ENCODE peak calls at places on chromosomes 1 and 21, in five cellular contexts. One of them, this sample, is unnamed.

GRCh38 chr1:2148691-2149090 is 45.9 kb downstream of the FAAP20 start:
- DNase-seq in endodermal cell: no peak
- DNase-seq in IMR-90: no peak
- DNase-seq in Peyer's patch: peak; percentile 46
- DNase-seq in CD8-positive, alpha-beta memory T cell: peak; percentile 78
- DNase-seq in this sample: peak; percentile 62

GRCh38 chr1:20530901-20531300 is 21.5 kb upstream of the FAM43B start:
- DNase-seq in endodermal cell: no peak
- DNase-seq in IMR-90: no peak
- DNase-seq in Peyer's patch: no peak
- DNase-seq in CD8-positive, alpha-beta memory T cell: no peak
- DNase-seq in this sample: no peak

GRCh38 chr1:211526101-211526500 is 34.1 kb upstream of the RD3 start:
- DNase-seq in endodermal cell: no peak
- DNase-seq in IMR-90: no peak
- DNase-seq in Peyer's patch: no peak
- DNase-seq in CD8-positive, alpha-beta memory T cell: no peak
- DNase-seq in this sample: no peak

GRCh38 chr1:24905355-24905978 is 24.6 kb downstream of the RUNX3 start:
- DNase-seq in endodermal cell: peak; percentile 43
- DNase-seq in IMR-90: no peak
- DNase-seq in Peyer's patch: peak; percentile 13
- DNase-seq in CD8-positive, alpha-beta memory T cell: no peak
- DNase-seq in this sample: no peak

GRCh38 chr1:93081716-93082115 is 2.6 kb downstream of the MTF2 start:
- DNase-seq in endodermal cell: no peak
- DNase-seq in IMR-90: peak; percentile 88
- DNase-seq in Peyer's patch: no peak
- DNase-seq in CD8-positive, alpha-beta memory T cell: no peak
- DNase-seq in this sample: no peak

GRCh38 chr1:57423135-57424131 is at the start of gene DAB1:
- DNase-seq in endodermal cell: peak; percentile 83
- DNase-seq in IMR-90: peak; percentile 11
- DNase-seq in Peyer's patch: no peak
- DNase-seq in CD8-positive, alpha-beta memory T cell: no peak
- DNase-seq in this sample: no peak

GRCh38 chr1:34164510-34165381 is at the start of gene CSMD2:
- DNase-seq in endodermal cell: peak; percentile 88
- DNase-seq in IMR-90: peak; percentile 23
- DNase-seq in Peyer's patch: no peak
- DNase-seq in CD8-positive, alpha-beta memory T cell: no peak
- DNase-seq in this sample: no peak

GRCh38 chr1:201703646-201704438 is 125.1 kb upstream of the IPO9 start:
- DNase-seq in endodermal cell: peak; percentile 96
- DNase-seq in IMR-90: peak; percentile 77
- DNase-seq in Peyer's patch: peak; percentile 43
- DNase-seq in CD8-positive, alpha-beta memory T cell: peak; percentile 39
- DNase-seq in this sample: peak; percentile 76

GRCh38 chr1:59477286-59477685 is 180.4 kb downstream of the FGGY start:
- DNase-seq in endodermal cell: no peak
- DNase-seq in IMR-90: peak; percentile 49
- DNase-seq in Peyer's patch: no peak
- DNase-seq in CD8-positive, alpha-beta memory T cell: no peak
- DNase-seq in this sample: peak; percentile 51

GRCh38 chr1:153509729-153510354 is 25.9 kb downstream of the S100A6 start:
- DNase-seq in endodermal cell: peak; percentile 80
- DNase-seq in IMR-90: no peak
- DNase-seq in Peyer's patch: peak; percentile 59
- DNase-seq in CD8-positive, alpha-beta memory T cell: peak; percentile 44
- DNase-seq in this sample: peak; percentile 71

GRCh38 chr1:218363141-218363540 is 18.0 kb downstream of the TGFB2 start:
- DNase-seq in endodermal cell: no peak
- DNase-seq in IMR-90: no peak
- DNase-seq in Peyer's patch: no peak
- DNase-seq in CD8-positive, alpha-beta memory T cell: no peak
- DNase-seq in this sample: no peak

GRCh38 chr1:60922304-60922703 is 160.1 kb upstream of the NFIA start:
- DNase-seq in endodermal cell: no peak
- DNase-seq in IMR-90: no peak
- DNase-seq in Peyer's patch: no peak
- DNase-seq in CD8-positive, alpha-beta memory T cell: no peak
- DNase-seq in this sample: no peak

GRCh38 chr1:67524143-67525052 is 94.2 kb upstream of the SERBP1 start:
- DNase-seq in endodermal cell: peak; percentile 59
- DNase-seq in IMR-90: no peak
- DNase-seq in Peyer's patch: no peak
- DNase-seq in CD8-positive, alpha-beta memory T cell: no peak
- DNase-seq in this sample: no peak

GRCh38 chr21:45388611-45389296 is 16.2 kb upstream of the COL18A1 start:
- DNase-seq in endodermal cell: no peak
- DNase-seq in IMR-90: no peak
- DNase-seq in Peyer's patch: no peak
- DNase-seq in CD8-positive, alpha-beta memory T cell: no peak
- DNase-seq in this sample: no peak

DNA sequence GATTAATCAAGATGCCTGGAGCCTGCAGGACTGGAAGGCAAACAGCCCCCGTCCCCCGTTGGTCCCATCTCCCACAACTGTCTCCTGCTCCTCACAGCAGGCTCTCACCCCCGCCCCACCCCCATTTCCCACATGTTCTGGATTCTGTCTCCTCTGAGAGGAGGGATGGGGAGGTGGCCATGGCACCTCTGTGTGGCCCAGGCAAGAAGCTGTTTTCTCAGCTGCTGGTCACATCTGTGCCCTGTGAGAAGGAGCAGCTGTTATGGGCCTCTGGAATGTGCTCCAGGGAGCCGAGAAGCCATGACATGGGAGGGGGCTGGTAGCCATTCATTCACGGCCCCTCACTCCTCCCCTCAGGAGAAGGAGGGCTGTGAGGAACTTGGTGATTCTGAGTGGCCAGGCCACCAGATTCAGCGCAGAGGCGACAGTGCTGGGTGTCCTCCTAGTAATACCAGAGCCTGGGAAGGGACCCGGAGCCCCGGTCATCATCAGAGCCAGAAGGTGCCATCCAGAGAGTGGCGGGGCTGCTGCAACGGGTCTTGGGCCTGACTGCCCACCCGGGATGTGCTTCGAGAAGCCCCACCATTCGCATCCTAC is 1.4 kb downstream of the NES start:
- DNase-seq in endodermal cell: peak; percentile 85
- DNase-seq in IMR-90: peak; percentile 39
- DNase-seq in Peyer's patch: no peak
- DNase-seq in CD8-positive, alpha-beta memory T cell: no peak
- DNase-seq in this sample: no peak
- H3K4me3 ChIP-seq in endodermal cell: peak overlapping the region; percentile 81
- H3K4me3 ChIP-seq in IMR-90: peak overlapping the region; percentile 48
- H3K4me3 ChIP-seq in Peyer's patch: peak overlapping the region; percentile 16
- H3K4me3 ChIP-seq in CD8-positive, alpha-beta memory T cell: no peak overlapping the region
- H3K4me3 ChIP-seq in this sample: no peak overlapping the region

GRCh38 chr1:54952950-54953718 is 27.3 kb upstream of the TMEM61 start:
- DNase-seq in endodermal cell: no peak
- DNase-seq in IMR-90: peak; percentile 42
- DNase-seq in Peyer's patch: no peak
- DNase-seq in CD8-positive, alpha-beta memory T cell: no peak
- DNase-seq in this sample: no peak

GRCh38 chr1:54956726-54957125 is 23.7 kb upstream of the TMEM61 start:
- DNase-seq in endodermal cell: no peak
- DNase-seq in IMR-90: no peak
- DNase-seq in Peyer's patch: no peak
- DNase-seq in CD8-positive, alpha-beta memory T cell: no peak
- DNase-seq in this sample: no peak

GRCh38 chr1:54955359-54955758 is 25.1 kb upstream of the TMEM61 start:
- DNase-seq in endodermal cell: no peak
- DNase-seq in IMR-90: peak; percentile 48
- DNase-seq in Peyer's patch: no peak
- DNase-seq in CD8-positive, alpha-beta memory T cell: no peak
- DNase-seq in this sample: no peak

GRCh38 chr1:54951810-54952226 is 28.6 kb upstream of the TMEM61 start:
- DNase-seq in endodermal cell: no peak
- DNase-seq in IMR-90: no peak
- DNase-seq in Peyer's patch: no peak
- DNase-seq in CD8-positive, alpha-beta memory T cell: no peak
- DNase-seq in this sample: no peak

DNA sequence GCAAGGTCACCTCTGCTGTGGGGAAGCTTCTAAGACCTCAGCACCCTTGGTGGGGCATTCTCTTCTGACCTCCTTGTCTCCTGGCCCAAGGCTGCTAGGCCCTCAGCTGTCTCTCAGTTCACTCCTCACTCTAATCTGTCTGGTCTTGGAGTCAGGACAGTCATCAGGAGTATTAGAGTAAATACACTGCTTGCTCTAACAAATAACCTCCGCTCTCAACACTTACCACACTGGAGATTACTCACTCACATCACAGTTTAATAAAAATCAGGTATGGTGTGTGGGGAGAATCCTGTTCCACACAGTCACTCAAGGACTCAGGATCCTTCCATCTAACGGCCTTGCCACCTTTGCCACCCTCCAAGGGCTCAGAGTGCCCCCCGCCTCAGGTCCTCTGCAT is 26.6 kb upstream of the TMEM61 start:
- DNase-seq in endodermal cell: no peak
- DNase-seq in IMR-90: no peak
- DNase-seq in Peyer's patch: no peak
- DNase-seq in CD8-positive, alpha-beta memory T cell: no peak
- DNase-seq in this sample: no peak
- H3K27ac ChIP-seq in endodermal cell: no peak overlapping the region
- H3K27ac ChIP-seq in IMR-90: no peak overlapping the region
- H3K27ac ChIP-seq in Peyer's patch: no peak overlapping the region
- H3K27ac ChIP-seq in CD8-positive, alpha-beta memory T cell: no peak overlapping the region
- H3K27ac ChIP-seq in this sample: no peak overlapping the region

GRCh38 chr21:41709965-41710822 is 56.7 kb downstream of the RIPK4 start:
- DNase-seq in endodermal cell: no peak
- DNase-seq in IMR-90: no peak
- DNase-seq in Peyer's patch: no peak
- DNase-seq in CD8-positive, alpha-beta memory T cell: no peak
- DNase-seq in this sample: peak; percentile 35

GRCh38 chr21:41709166-41709565 is 57.7 kb downstream of the RIPK4 start:
- DNase-seq in endodermal cell: no peak
- DNase-seq in IMR-90: no peak
- DNase-seq in Peyer's patch: no peak
- DNase-seq in CD8-positive, alpha-beta memory T cell: no peak
- DNase-seq in this sample: no peak

GRCh38 chr21:41711416-41712023 is 55.3 kb downstream of the RIPK4 start:
- DNase-seq in endodermal cell: no peak
- DNase-seq in IMR-90: no peak
- DNase-seq in Peyer's patch: no peak
- DNase-seq in CD8-positive, alpha-beta memory T cell: no peak
- DNase-seq in this sample: peak; percentile 87

GRCh38 chr21:41712201-41712600 is 54.7 kb downstream of the RIPK4 start:
- DNase-seq in endodermal cell: peak; percentile 85
- DNase-seq in IMR-90: no peak
- DNase-seq in Peyer's patch: no peak
- DNase-seq in CD8-positive, alpha-beta memory T cell: no peak
- DNase-seq in this sample: no peak

GRCh38 chr21:41710823-41711160 is 56.1 kb downstream of the RIPK4 start:
- DNase-seq in endodermal cell: no peak
- DNase-seq in IMR-90: no peak
- DNase-seq in Peyer's patch: no peak
- DNase-seq in CD8-positive, alpha-beta memory T cell: no peak
- DNase-seq in this sample: no peak
- H3K4me1 ChIP-seq in endodermal cell: peaks cover 18% of the 10 kb centered on the region
- H3K4me1 ChIP-seq in IMR-90: no peaks in the 10 kb centered on the region
- H3K4me1 ChIP-seq in Peyer's patch: no peaks in the 10 kb centered on the region
- H3K4me1 ChIP-seq in CD8-positive, alpha-beta memory T cell: no peaks in the 10 kb centered on the region
- H3K4me1 ChIP-seq in this sample: peaks cover 13% of the 10 kb centered on the region

GRCh38 chr1:121586369-121587229 is 401.8 kb downstream of the SRGAP2C start:
- DNase-seq in endodermal cell: peak; percentile 80
- DNase-seq in IMR-90: no peak
- DNase-seq in Peyer's patch: no peak
- DNase-seq in CD8-positive, alpha-beta memory T cell: peak; percentile 5
- DNase-seq in this sample: peak; percentile 28
- H3K4me3 ChIP-seq in endodermal cell: peak overlapping the region; percentile 57
- H3K4me3 ChIP-seq in IMR-90: no peak overlapping the region
- H3K4me3 ChIP-seq in Peyer's patch: no peak overlapping the region
- H3K4me3 ChIP-seq in CD8-positive, alpha-beta memory T cell: no peak overlapping the region
- H3K4me3 ChIP-seq in this sample: no peak overlapping the region

DNA sequence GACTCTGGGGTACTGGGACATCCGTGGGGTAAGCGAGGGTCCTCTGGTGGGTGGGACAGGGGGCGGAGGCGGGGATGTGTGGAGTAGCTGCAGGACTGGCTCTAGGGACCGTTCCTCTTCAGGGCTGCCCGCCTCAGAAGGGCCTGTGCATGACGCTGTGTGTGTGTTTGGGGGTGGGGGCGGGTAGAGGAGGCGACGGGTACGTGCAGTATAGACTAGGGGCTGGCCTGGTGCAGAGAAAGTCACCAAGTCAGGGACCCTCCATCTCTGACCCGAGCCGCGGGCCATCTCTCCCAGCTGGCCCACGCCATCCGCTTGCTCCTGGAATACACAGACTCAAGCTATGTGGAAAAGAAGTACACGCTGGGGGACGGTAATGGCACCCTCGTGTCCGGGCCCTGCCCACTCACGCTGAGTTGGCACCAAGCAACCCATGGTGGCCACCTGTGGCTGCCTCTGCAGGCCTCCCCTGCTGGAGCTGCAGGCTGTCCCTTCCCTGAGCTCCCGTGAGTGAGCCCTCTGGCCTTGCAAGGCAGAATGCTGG is 342 bp downstream of the GSTM5 start:
- DNase-seq in endodermal cell: no peak
- DNase-seq in IMR-90: no peak
- DNase-seq in Peyer's patch: no peak
- DNase-seq in CD8-positive, alpha-beta memory T cell: no peak
- DNase-seq in this sample: no peak
- H3K27ac ChIP-seq in endodermal cell: no peak overlapping the region
- H3K27ac ChIP-seq in IMR-90: no peak overlapping the region
- H3K27ac ChIP-seq in Peyer's patch: no peak overlapping the region
- H3K27ac ChIP-seq in CD8-positive, alpha-beta memory T cell: no peak overlapping the region
- H3K27ac ChIP-seq in this sample: no peak overlapping the region

GRCh38 chr1:23624440-23624839 is 65.1 kb upstream of the ID3 start:
- DNase-seq in endodermal cell: no peak
- DNase-seq in IMR-90: no peak
- DNase-seq in Peyer's patch: no peak
- DNase-seq in CD8-positive, alpha-beta memory T cell: no peak
- DNase-seq in this sample: no peak
- H3K4me1 ChIP-seq in endodermal cell: no peaks in the 10 kb centered on the region
- H3K4me1 ChIP-seq in IMR-90: no peaks in the 10 kb centered on the region
- H3K4me1 ChIP-seq in Peyer's patch: peaks cover 18% of the 10 kb centered on the region
- H3K4me1 ChIP-seq in CD8-positive, alpha-beta memory T cell: peaks cover 61% of the 10 kb centered on the region
- H3K4me1 ChIP-seq in this sample: no peaks in the 10 kb centered on the region